ENCODE peak calls at places on chromosomes 1 and 21, in six cellular contexts. One of them, this sample, is unnamed. For H3K36me3, the result is how much of the 10 kb centered on the place peaks cover.

GRCh38 chr1:52633291-52633754 is 355 bp downstream of the SHISAL2A start:
- DNase-seq in PC-3: no peak
- DNase-seq in suprapubic skin: no peak
- DNase-seq in small intestine: no peak
- DNase-seq in mammary epithelial cell: no peak
- DNase-seq in ascending aorta: no peak
- DNase-seq in this sample: no peak

GRCh38 chr1:27325286-27325685 is 3.3 kb downstream of the TMEM222 start:
- DNase-seq in PC-3: no peak
- DNase-seq in suprapubic skin: no peak
- DNase-seq in small intestine: no peak
- DNase-seq in mammary epithelial cell: no peak
- DNase-seq in ascending aorta: no peak
- DNase-seq in this sample: no peak

GRCh38 chr1:163970699-163971098 is 588.3 kb upstream of the PBX1 start:
- DNase-seq in PC-3: no peak
- DNase-seq in suprapubic skin: no peak
- DNase-seq in small intestine: no peak
- DNase-seq in mammary epithelial cell: no peak
- DNase-seq in ascending aorta: no peak
- DNase-seq in this sample: no peak

GRCh38 chr21:45386728-45387371 is 18.1 kb upstream of the COL18A1 start:
- DNase-seq in PC-3: peak
- DNase-seq in suprapubic skin: peak
- DNase-seq in small intestine: no peak
- DNase-seq in mammary epithelial cell: peak
- DNase-seq in ascending aorta: no peak
- DNase-seq in this sample: peak

GRCh38 chr1:61131716-61132115 is 49.4 kb downstream of the NFIA start:
- DNase-seq in PC-3: no peak
- DNase-seq in suprapubic skin: no peak
- DNase-seq in small intestine: no peak
- DNase-seq in mammary epithelial cell: no peak
- DNase-seq in ascending aorta: no peak
- DNase-seq in this sample: peak

GRCh38 chr1:30903343-30904034 is 5.1 kb downstream of the SDC3 start:
- DNase-seq in PC-3: no peak
- DNase-seq in suprapubic skin: peak
- DNase-seq in small intestine: no peak
- DNase-seq in mammary epithelial cell: no peak
- DNase-seq in ascending aorta: no peak
- DNase-seq in this sample: no peak

GRCh38 chr1:2314297-2314802 is 77.0 kb downstream of the MORN1 start:
- DNase-seq in PC-3: peak
- DNase-seq in suprapubic skin: no peak
- DNase-seq in small intestine: no peak
- DNase-seq in mammary epithelial cell: no peak
- DNase-seq in ascending aorta: no peak
- DNase-seq in this sample: no peak

GRCh38 chr21:26194811-26195251 is 24.3 kb upstream of the APP start:
- DNase-seq in PC-3: no peak
- DNase-seq in suprapubic skin: no peak
- DNase-seq in small intestine: no peak
- DNase-seq in mammary epithelial cell: no peak
- DNase-seq in ascending aorta: no peak
- DNase-seq in this sample: no peak

GRCh38 chr1:36486436-36487335 is 4.0 kb upstream of the CSF3R start:
- DNase-seq in PC-3: peak
- DNase-seq in suprapubic skin: no peak
- DNase-seq in small intestine: peak
- DNase-seq in mammary epithelial cell: no peak
- DNase-seq in ascending aorta: peak
- DNase-seq in this sample: no peak

GRCh38 chr1:16967095-16967567 is 13.3 kb downstream of the MFAP2 start:
- DNase-seq in PC-3: no peak
- DNase-seq in suprapubic skin: no peak
- DNase-seq in small intestine: no peak
- DNase-seq in mammary epithelial cell: peak
- DNase-seq in ascending aorta: no peak
- DNase-seq in this sample: peak

GRCh38 chr1:57369889-57370288 is 54.0 kb downstream of the DAB1 start:
- DNase-seq in PC-3: no peak
- DNase-seq in suprapubic skin: no peak
- DNase-seq in small intestine: no peak
- DNase-seq in mammary epithelial cell: no peak
- DNase-seq in ascending aorta: no peak
- DNase-seq in this sample: no peak

GRCh38 chr1:84772428-84772943 is 82.2 kb upstream of the SSX2IP start:
- DNase-seq in PC-3: peak
- DNase-seq in suprapubic skin: peak
- DNase-seq in small intestine: peak
- DNase-seq in mammary epithelial cell: peak
- DNase-seq in ascending aorta: no peak
- DNase-seq in this sample: peak

DNA sequence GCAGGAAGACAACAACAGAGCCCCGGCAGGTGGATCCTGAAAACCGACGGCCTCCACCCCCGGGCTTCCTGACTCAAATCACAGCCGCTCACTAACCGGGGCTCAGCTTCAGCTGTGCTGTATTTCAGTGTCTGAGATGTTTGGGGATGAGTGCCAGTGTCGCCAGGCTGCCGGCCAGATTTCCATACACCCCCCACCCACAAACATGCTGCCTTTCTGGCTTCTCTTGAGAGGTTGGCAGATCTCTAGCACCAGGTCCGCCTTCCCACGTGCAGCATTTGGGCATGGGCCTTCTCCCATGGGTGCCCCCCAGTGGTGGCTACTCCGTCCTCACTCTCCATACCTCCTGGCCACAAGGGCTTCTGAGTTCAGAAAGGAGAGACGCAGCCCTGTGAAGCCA is 34.8 kb downstream of the KCNAB2 start:
- DNase-seq in PC-3: peak
- DNase-seq in suprapubic skin: no peak
- DNase-seq in small intestine: no peak
- DNase-seq in mammary epithelial cell: peak
- DNase-seq in ascending aorta: no peak
- DNase-seq in this sample: no peak
- H3K36me3 ChIP-seq in PC-3: under half
- H3K36me3 ChIP-seq in suprapubic skin: under half
- H3K36me3 ChIP-seq in small intestine: under half
- H3K36me3 ChIP-seq in mammary epithelial cell: under half
- H3K36me3 ChIP-seq in ascending aorta: under half
- H3K36me3 ChIP-seq in this sample: under half

GRCh38 chr1:89872567-89872966 is 51.7 kb downstream of the LRRC8D start:
- DNase-seq in PC-3: no peak
- DNase-seq in suprapubic skin: no peak
- DNase-seq in small intestine: no peak
- DNase-seq in mammary epithelial cell: no peak
- DNase-seq in ascending aorta: no peak
- DNase-seq in this sample: no peak
- H3K36me3 ChIP-seq in PC-3: under half
- H3K36me3 ChIP-seq in suprapubic skin: under half
- H3K36me3 ChIP-seq in small intestine: under half
- H3K36me3 ChIP-seq in mammary epithelial cell: under half
- H3K36me3 ChIP-seq in ascending aorta: under half
- H3K36me3 ChIP-seq in this sample: under half

GRCh38 chr1:148307583-148308185 is 155.6 kb upstream of the NBPF11 start:
- DNase-seq in PC-3: no peak
- DNase-seq in suprapubic skin: no peak
- DNase-seq in small intestine: no peak
- DNase-seq in mammary epithelial cell: no peak
- DNase-seq in ascending aorta: no peak
- DNase-seq in this sample: no peak
- H3K36me3 ChIP-seq in PC-3: under half
- H3K36me3 ChIP-seq in suprapubic skin: under half
- H3K36me3 ChIP-seq in small intestine: under half
- H3K36me3 ChIP-seq in mammary epithelial cell: under half
- H3K36me3 ChIP-seq in ascending aorta: under half
- H3K36me3 ChIP-seq in this sample: under half

GRCh38 chr1:35005711-35006110 is 20.6 kb upstream of the TMEM35B start:
- DNase-seq in PC-3: no peak
- DNase-seq in suprapubic skin: no peak
- DNase-seq in small intestine: no peak
- DNase-seq in mammary epithelial cell: no peak
- DNase-seq in ascending aorta: no peak
- DNase-seq in this sample: no peak
- H3K36me3 ChIP-seq in PC-3: under half
- H3K36me3 ChIP-seq in suprapubic skin: half or more
- H3K36me3 ChIP-seq in small intestine: under half
- H3K36me3 ChIP-seq in mammary epithelial cell: under half
- H3K36me3 ChIP-seq in ascending aorta: half or more
- H3K36me3 ChIP-seq in this sample: under half

GRCh38 chr1:62208087-62208486 is 13.4 kb downstream of the L1TD1 start:
- DNase-seq in PC-3: no peak
- DNase-seq in suprapubic skin: no peak
- DNase-seq in small intestine: no peak
- DNase-seq in mammary epithelial cell: no peak
- DNase-seq in ascending aorta: no peak
- DNase-seq in this sample: no peak
- H3K36me3 ChIP-seq in PC-3: under half
- H3K36me3 ChIP-seq in suprapubic skin: under half
- H3K36me3 ChIP-seq in small intestine: under half
- H3K36me3 ChIP-seq in mammary epithelial cell: under half
- H3K36me3 ChIP-seq in ascending aorta: under half
- H3K36me3 ChIP-seq in this sample: under half

GRCh38 chr1:1270813-1271212 is 2.8 kb downstream of the UBE2J2 start:
- DNase-seq in PC-3: no peak
- DNase-seq in suprapubic skin: no peak
- DNase-seq in small intestine: no peak
- DNase-seq in mammary epithelial cell: no peak
- DNase-seq in ascending aorta: no peak
- DNase-seq in this sample: no peak
- H3K36me3 ChIP-seq in PC-3: under half
- H3K36me3 ChIP-seq in suprapubic skin: under half
- H3K36me3 ChIP-seq in small intestine: under half
- H3K36me3 ChIP-seq in mammary epithelial cell: under half
- H3K36me3 ChIP-seq in ascending aorta: under half
- H3K36me3 ChIP-seq in this sample: under half